ENCODE peak calls at places on chromosomes 4 and X, in five cellular contexts. P is PC-3; A is uterus; O is CD8-positive, alpha-beta T cell; W is HL-60. V is an unnamed sample.

GRCh38 chr4:142913461-142914030 is 67.4 kb upstream of the INPP4B start:
- DNase-seq in O (no peak), A (no peak), W (no peak), P (no peak), V (no peak)

GRCh38 chr4:111494971-111495370 is 650.3 kb upstream of the FAM241A start:
- DNase-seq in A (no peak), P (no peak), O (no peak), W (no peak), V (no peak)

GRCh38 chr4:150209140-150209829 is 131.0 kb downstream of the DCLK2 start:
- DNase-seq in O (no peak), P (peak), W (peak), A (peak), V (no peak)

GRCh38 chr4:88610771-88611170 is 18.5 kb downstream of the HERC3 start:
- DNase-seq in A (peak), W (no peak), O (no peak), P (no peak), V (no peak)

GRCh38 chrX:3066555-3066954 is 25.3 kb downstream of the ARSF start:
- DNase-seq in A (no peak), P (no peak), O (no peak), W (peak), V (no peak)

GRCh38 chr4:970046-970745 is 3.2 kb downstream of the DGKQ start:
- DNase-seq in W (no peak), P (no peak), A (no peak), O (peak), V (no peak)

GRCh38 chrX:7316887-7317286 is 168.9 kb upstream of the PUDP start:
- DNase-seq in W (no peak), O (no peak), A (no peak), P (no peak), V (no peak)

GRCh38 chrX:21658152-21658737 is at the start of gene KLHL34:
- DNase-seq in P (no peak), O (no peak), A (no peak), W (no peak), V (peak)

GRCh38 chr4:187666634-187667033 is 328.9 kb upstream of the ZFP42 start:
- DNase-seq in P (no peak), O (no peak), W (no peak), A (no peak), V (no peak)

GRCh38 chr4:47668810-47669408 is 169.0 kb downstream of the CORIN start:
- DNase-seq in A (no peak), P (peak), W (peak), O (no peak), V (peak)

GRCh38 chr4:8617486-8618040 is 25.0 kb downstream of the CPZ start:
- DNase-seq in O (no peak), A (no peak), P (no peak), W (no peak), V (no peak)

GRCh38 chr4:95507561-95507960 is 41.2 kb downstream of the UNC5C start:
- DNase-seq in A (no peak), W (no peak), O (no peak), P (no peak), V (no peak)

GRCh38 chr4:15361529-15361928 is 66.3 kb upstream of the C1QTNF7 start:
- DNase-seq in O (no peak), P (no peak), A (no peak), W (no peak), V (no peak)

GRCh38 chr4:98827661-98828060 is 101.3 kb downstream of the EIF4E start:
- DNase-seq in O (no peak), A (no peak), P (no peak), W (no peak), V (no peak)

GRCh38 chr4:2264481-2265041 is 2.7 kb upstream of the MXD4 start:
- DNase-seq in P (no peak), W (no peak), O (no peak), A (no peak), V (no peak)

GRCh38 chr4:173490817-173491518 is 39.1 kb downstream of the HAND2 start:
- DNase-seq in P (peak), W (peak), A (no peak), O (no peak), V (no peak)

GRCh38 chr4:67371563-67371962 is 173.7 kb downstream of the CENPC start:
- DNase-seq in O (no peak), W (no peak), P (no peak), A (peak), V (no peak)

GRCh38 chrX:87621697-87622096 is 104.1 kb downstream of the KLHL4 start:
- DNase-seq in O (no peak), W (no peak), A (no peak), P (peak), V (no peak)

GRCh38 chr4:3364199-3364598 is 71.4 kb downstream of the RGS12 start:
- DNase-seq in P (no peak), O (no peak), W (no peak), A (no peak), V (no peak)

GRCh38 chrX:97057349-97057909 is 173.7 kb downstream of the RPA4 start:
- DNase-seq in P (peak), O (no peak), A (no peak), W (no peak), V (no peak)

GRCh38 chrX:152412105-152412504 is 39.0 kb downstream of the GABRA3 start:
- DNase-seq in A (no peak), W (no peak), O (no peak), P (no peak), V (no peak)

GRCh38 chr4:86926428-86927086 is 8.3 kb upstream of the AFF1 start:
- DNase-seq in P (peak), A (no peak), O (no peak), W (no peak), V (no peak)

GRCh38 chr4:25993564-25994185 is 79.7 kb downstream of the SMIM20 start:
- DNase-seq in P (peak), A (no peak), W (no peak), O (no peak), V (peak)

GRCh38 chr4:15162465-15163283 is 160.4 kb downstream of the CPEB2 start:
- DNase-seq in P (peak), O (no peak), W (peak), A (no peak), V (no peak)

GRCh38 chr4:168558587-168558986 is 61.7 kb downstream of the PALLD start:
- DNase-seq in A (no peak), P (peak), O (no peak), W (no peak), V (no peak)

GRCh38 chr4:152390216-152390615 is 145.7 kb downstream of the FBXW7 start:
- DNase-seq in P (no peak), O (no peak), A (no peak), W (no peak), V (no peak)

GRCh38 chr4:153062652-153063168 is 126.6 kb downstream of the FHDC1 start:
- DNase-seq in W (no peak), P (no peak), O (no peak), A (no peak), V (no peak)

GRCh38 chr4:80986021-80986420 is 44.5 kb upstream of the BMP3 start:
- DNase-seq in O (no peak), A (no peak), P (no peak), W (no peak), V (no peak)

GRCh38 chr4:143381171-143382118 is 44.8 kb downstream of the GAB1 start:
- DNase-seq in P (peak), A (peak), O (no peak), W (no peak), V (no peak)

GRCh38 chrX:27751976-27752375 is 55.8 kb upstream of the MAGEB10 start:
- DNase-seq in P (peak), O (no peak), A (no peak), W (no peak), V (no peak)

GRCh38 chr4:70183168-70183939 is 12.2 kb upstream of the ODAM start:
- DNase-seq in P (peak), W (peak), A (no peak), O (no peak), V (peak)

GRCh38 chr4:72394264-72394663 is 174.8 kb downstream of the ADAMTS3 start:
- DNase-seq in A (no peak), P (no peak), W (no peak), O (no peak), V (no peak)

GRCh38 chr4:56307423-56307822 is 79.9 kb downstream of the AASDH start:
- DNase-seq in W (no peak), P (peak), A (no peak), O (no peak), V (no peak)

GRCh38 chrX:2967998-2968909 is 38.1 kb upstream of the ARSH start:
- DNase-seq in W (peak), O (no peak), P (peak), A (no peak), V (no peak)

DNA sequence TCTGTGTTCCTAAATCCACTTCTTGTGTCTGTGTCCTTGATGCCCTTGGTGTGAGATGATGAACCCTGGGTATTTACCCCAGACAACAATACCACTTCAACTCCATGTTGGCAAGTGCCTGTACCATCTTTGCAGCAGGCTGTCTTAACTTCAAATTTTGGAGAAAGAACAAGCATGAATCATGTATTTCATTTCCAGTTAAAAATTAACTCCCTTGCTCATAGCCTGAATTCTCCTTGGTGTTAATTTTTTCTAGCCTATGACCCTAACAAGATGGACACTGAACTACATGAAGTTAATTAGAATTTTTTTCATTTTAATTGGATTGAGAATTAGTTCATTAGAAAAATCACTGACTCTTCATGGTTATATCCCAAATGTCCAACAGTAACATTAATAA is 267.8 kb upstream of the INTU start:
- DNase-seq in A (no peak), O (no peak), P (no peak), W (no peak), V (no peak)
- TF ChIP-seq CTCF in A (no peak), O (no peak), P (no peak), W (no peak), V (no peak)

GRCh38 chr4:131526686-131527085 is 1622.4 kb upstream of the PCDH10 start:
- DNase-seq in O (no peak), W (no peak), P (no peak), A (no peak), V (no peak)
- TF ChIP-seq CTCF in O (no peak), W (no peak), P (no peak), A (no peak), V (no peak)

GRCh38 chr4:54276633-54277426 is 47.7 kb downstream of the PDGFRA start:
- DNase-seq in O (no peak), A (no peak), P (no peak), W (no peak), V (peak)
- TF ChIP-seq CTCF in O (no peak), A (no peak), P (no peak), W (no peak), V (no peak)

GRCh38 chr4:92045718-92046117 is 258.0 kb upstream of the GRID2 start:
- DNase-seq in A (no peak), O (no peak), P (no peak), W (no peak), V (no peak)

GRCh38 chr4:92050875-92051274 is 252.9 kb upstream of the GRID2 start:
- DNase-seq in P (peak), O (no peak), A (no peak), W (no peak), V (no peak)

DNA sequence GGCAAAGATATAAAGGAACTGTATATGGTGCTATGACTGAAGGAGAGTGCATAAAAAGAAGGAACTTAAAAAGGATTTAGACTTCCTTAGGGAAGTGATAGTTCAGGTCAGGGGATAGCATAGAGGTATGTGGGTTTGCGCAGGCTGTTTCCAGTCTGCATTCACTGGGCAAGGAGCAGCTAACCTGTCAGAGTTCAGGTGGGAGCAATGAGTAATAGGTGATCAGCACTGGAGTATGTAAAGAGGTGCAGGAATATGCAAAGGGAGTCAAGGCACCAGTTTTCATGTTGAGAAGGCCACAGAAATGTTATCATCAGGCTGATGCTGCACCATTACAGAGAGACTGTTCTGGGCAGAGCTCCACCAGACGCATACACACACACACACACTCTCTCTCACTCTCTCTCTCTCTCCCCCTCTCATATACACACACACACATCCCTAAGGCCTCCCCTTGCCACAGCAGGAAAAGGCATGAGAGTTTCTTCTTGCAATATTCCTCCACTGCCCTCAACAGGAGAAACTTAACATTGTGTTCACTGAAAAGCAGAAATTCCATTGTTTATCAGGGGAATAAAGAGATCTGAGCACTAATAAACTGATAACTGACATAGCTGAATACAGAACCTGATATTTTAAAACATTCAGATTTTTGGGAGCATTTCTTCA is 256.4 kb upstream of the GRID2 start:
- DNase-seq in W (no peak), A (no peak), P (peak), O (no peak), V (no peak)
- TF ChIP-seq CTCF in W (no peak), A (no peak), P (peak), O (no peak), V (no peak)

V was measured in GM06990.